ENCODE peak calls at places on chromosomes 12 and 14, in seven cellular contexts. I is mesenchymal stem cell; F is thoracic aorta; X is MM.1S; E is CD8-positive, alpha-beta T cell; P is left lung; W is pancreas. N is an unnamed sample. For H3K27me3, the result is how much of the 10 kb centered on the place peaks cover.

GRCh38 chr12:107450541-107450940 is 235.1 kb upstream of the PWP1 start:
- DNase-seq in I (no peak), F (no peak), X (no peak), E (no peak), P (no peak), W (no peak), N (no peak)

GRCh38 chr14:45610303-45610702 is 357.3 kb upstream of the MIS18BP1 start:
- DNase-seq in I (peak), F (no peak), X (no peak), E (no peak), P (no peak), W (no peak), N (no peak)

GRCh38 chr12:19692091-19692490 is 252.8 kb downstream of the AEBP2 start:
- DNase-seq in I (no peak), F (no peak), X (no peak), E (no peak), P (no peak), W (no peak), N (no peak)

GRCh38 chr12:130203151-130203550 is 40.9 kb downstream of the FZD10 start:
- DNase-seq in I (no peak), F (no peak), X (no peak), E (no peak), P (no peak), W (no peak), N (no peak)

GRCh38 chr12:100593490-100593889 is 20.0 kb downstream of the GAS2L3 start:
- DNase-seq in I (peak), F (no peak), X (no peak), E (no peak), P (no peak), W (no peak), N (no peak)

GRCh38 chr12:96578526-96579125 is 89.2 kb downstream of the CFAP54 start:
- DNase-seq in I (peak), F (no peak), X (peak), E (no peak), P (no peak), W (no peak), N (no peak)

GRCh38 chr14:97021571-97022171 is 224.5 kb downstream of the VRK1 start:
- DNase-seq in I (no peak), F (no peak), X (no peak), E (no peak), P (no peak), W (no peak), N (no peak)

GRCh38 chr14:30751646-30752416 is 122.5 kb upstream of the COCH start:
- DNase-seq in I (no peak), F (no peak), X (no peak), E (no peak), P (no peak), W (no peak), N (no peak)

GRCh38 chr14:31360919-31361662 is 59.3 kb downstream of the HEATR5A start:
- DNase-seq in I (peak), F (no peak), X (no peak), E (no peak), P (no peak), W (no peak), N (no peak)

GRCh38 chr14:55160989-55161388 is 30.4 kb downstream of the DLGAP5 start:
- DNase-seq in I (peak), F (no peak), X (peak), E (no peak), P (no peak), W (no peak), N (peak)

GRCh38 chr14:96797188-96797942 is at the start of gene VRK1:
- DNase-seq in I (peak), F (peak), X (peak), E (peak), P (peak), W (peak), N (peak)

GRCh38 chr12:5461966-5462365 is 30.1 kb downstream of the NTF3 start:
- DNase-seq in I (no peak), F (no peak), X (no peak), E (no peak), P (no peak), W (no peak), N (no peak)

GRCh38 chr14:61625171-61625570 is 70.1 kb upstream of the HIF1A start:
- DNase-seq in I (peak), F (no peak), X (no peak), E (no peak), P (no peak), W (no peak), N (no peak)

GRCh38 chr12:1533205-1533601 is 61.2 kb downstream of the FBXL14 start:
- DNase-seq in I (no peak), F (no peak), X (peak), E (no peak), P (no peak), W (no peak), N (peak)

GRCh38 chr12:106115450-106115849 is 23.3 kb downstream of the NUAK1 start:
- DNase-seq in I (peak), F (no peak), X (no peak), E (no peak), P (no peak), W (no peak), N (no peak)

GRCh38 chr14:27536748-27537147 is 938.9 kb upstream of the NOVA1 start:
- DNase-seq in I (no peak), F (no peak), X (no peak), E (no peak), P (no peak), W (no peak), N (no peak)

GRCh38 chr14:100105357-100106169 is 40.3 kb downstream of the EVL start:
- DNase-seq in I (no peak), F (no peak), X (no peak), E (no peak), P (peak), W (no peak), N (peak)

GRCh38 chr12:19273482-19274330 is 144.2 kb downstream of the PLEKHA5 start:
- DNase-seq in I (peak), F (peak), X (no peak), E (peak), P (peak), W (peak), N (peak)

GRCh38 chr12:124861898-124862676 is 1.6 kb downstream of the SCARB1 start:
- DNase-seq in I (no peak), F (no peak), X (no peak), E (no peak), P (no peak), W (no peak), N (peak)

GRCh38 chr12:57929092-57929830 is 12.1 kb upstream of the ATP23 start:
- DNase-seq in I (no peak), F (no peak), X (no peak), E (no peak), P (no peak), W (no peak), N (no peak)

GRCh38 chr12:109271418-109271817 is 37.7 kb downstream of the FOXN4 start:
- DNase-seq in I (no peak), F (no peak), X (no peak), E (no peak), P (no peak), W (no peak), N (peak)

GRCh38 chr12:67572492-67572891 is 76.1 kb upstream of the DYRK2 start:
- DNase-seq in I (no peak), F (no peak), X (no peak), E (no peak), P (no peak), W (no peak), N (no peak)

GRCh38 chr14:93731753-93732152 is 56.5 kb downstream of the PRIMA1 start:
- DNase-seq in I (no peak), F (no peak), X (no peak), E (no peak), P (peak), W (no peak), N (no peak)

GRCh38 chr12:2673966-2674810 is 120.6 kb upstream of the FKBP4 start:
- DNase-seq in I (no peak), F (no peak), X (no peak), E (no peak), P (no peak), W (no peak), N (no peak)

GRCh38 chr12:100267603-100268281 is 765 bp downstream of the SCYL2 start:
- DNase-seq in I (peak), F (no peak), X (peak), E (no peak), P (no peak), W (no peak), N (peak)

DNA sequence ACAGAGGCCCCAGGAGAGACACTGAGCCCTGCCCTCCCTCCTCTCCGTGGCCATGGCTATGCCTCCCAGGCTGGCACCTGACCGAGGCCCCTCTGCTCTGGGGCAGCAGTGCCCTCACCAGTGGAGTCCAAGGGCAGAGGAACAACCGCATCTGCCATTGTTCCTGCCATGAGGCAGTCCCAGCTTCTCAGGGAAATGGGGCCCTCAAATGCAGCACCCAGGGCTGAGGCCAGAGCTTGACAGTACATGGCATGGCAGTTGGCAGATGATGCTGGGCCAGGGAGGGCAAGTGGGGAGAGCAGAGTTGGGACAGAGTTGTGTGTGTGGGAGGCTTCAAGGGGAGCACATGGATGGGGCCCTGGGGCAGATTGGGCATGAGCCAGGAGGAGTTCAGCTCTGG is 21.1 kb upstream of the KRT77 start:
- DNase-seq in I (no peak), F (no peak), X (no peak), E (no peak), P (no peak), W (no peak), N (no peak)
- H3K4me3 ChIP-seq in I (no peak), F (no peak), X (no peak), E (no peak), P (no peak), W (no peak), N (no peak)

GRCh38 chr12:47730341-47730744 is 5.1 kb upstream of the ENDOU start:
- DNase-seq in I (no peak), F (no peak), X (no peak), E (no peak), P (no peak), W (peak), N (no peak)
- H3K27ac ChIP-seq in I (no peak), F (no peak), X (no peak), E (no peak), P (no peak), W (peak), N (no peak)

DNA sequence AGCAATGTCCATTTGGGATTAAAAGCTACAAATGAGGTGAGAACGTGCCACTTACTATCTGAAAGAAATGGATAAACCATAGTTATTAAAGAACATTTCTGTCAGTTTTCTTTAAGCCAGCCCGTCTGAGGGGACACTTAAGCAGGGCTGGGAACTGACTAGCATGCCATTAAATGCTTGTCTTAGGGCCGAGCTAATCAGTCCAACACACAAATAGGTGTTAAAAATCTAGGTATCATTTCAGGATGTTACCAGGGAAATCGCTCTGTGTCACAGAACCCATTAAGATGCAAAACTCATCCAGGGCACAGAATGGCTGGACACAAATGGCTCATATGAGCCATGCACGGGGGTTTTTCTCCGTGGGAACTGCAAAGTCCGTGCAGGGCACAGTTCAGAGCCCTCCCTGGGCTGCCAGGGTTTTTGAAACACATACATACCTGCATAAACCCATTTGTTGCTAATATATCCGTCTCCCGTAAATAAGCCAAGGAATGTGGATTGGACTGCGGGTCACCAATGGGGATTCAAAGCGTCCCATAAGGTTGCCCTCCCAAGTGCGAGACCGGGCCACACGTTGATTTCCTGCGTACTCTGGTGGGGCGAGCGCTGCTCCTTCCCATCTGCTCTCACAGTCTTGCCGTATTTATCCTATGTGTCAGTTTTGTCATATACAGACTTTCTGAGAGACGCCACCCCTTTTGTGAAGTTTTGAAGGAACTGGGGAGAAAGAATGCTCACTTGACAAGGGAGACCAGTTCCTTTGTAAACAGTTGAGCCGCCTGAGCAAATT is 5.4 kb upstream of the GSC start:
- DNase-seq in I (no peak), F (no peak), X (no peak), E (no peak), P (no peak), W (no peak), N (no peak)
- H3K27me3 ChIP-seq in I (half or more), F (under half), X (under half), E (under half), P (half or more), W (under half), N (half or more)

GRCh38 chr12:21650997-21651396 is 6.6 kb downstream of the LDHB start:
- DNase-seq in I (no peak), F (no peak), X (no peak), E (no peak), P (no peak), W (no peak), N (no peak)

GRCh38 chr12:21649034-21649433 is 8.6 kb downstream of the LDHB start:
- DNase-seq in I (no peak), F (no peak), X (no peak), E (no peak), P (no peak), W (no peak), N (no peak)

GRCh38 chr12:21655594-21655993 is 2.0 kb downstream of the LDHB start:
- DNase-seq in I (no peak), F (no peak), X (no peak), E (no peak), P (no peak), W (no peak), N (no peak)

GRCh38 chr12:21648378-21648777 is 9.3 kb downstream of the LDHB start:
- DNase-seq in I (no peak), F (no peak), X (no peak), E (no peak), P (no peak), W (no peak), N (no peak)

GRCh38 chr12:21651821-21652220 is 5.8 kb downstream of the LDHB start:
- DNase-seq in I (no peak), F (no peak), X (no peak), E (no peak), P (no peak), W (no peak), N (no peak)
- H3K4me3 ChIP-seq in I (no peak), F (no peak), X (no peak), E (no peak), P (no peak), W (no peak), N (no peak)

GRCh38 chr14:68548194-68549056 is 244.4 kb downstream of the ZFP36L1 start:
- DNase-seq in I (peak), F (peak), X (no peak), E (no peak), P (peak), W (no peak), N (no peak)
- H3K27ac ChIP-seq in I (peak), F (peak), X (no peak), E (no peak), P (peak), W (peak), N (no peak)

GRCh38 chr12:65119063-65119462 is 2.0 kb downstream of the WIF1 start:
- DNase-seq in I (no peak), F (no peak), X (no peak), E (no peak), P (no peak), W (no peak), N (no peak)
- H3K27me3 ChIP-seq in I (under half), F (under half), X (under half), E (under half), P (half or more), W (under half), N (under half)